ENCODE peak calls at places on chromosomes 16 and 17, in ten cellular contexts. One of them, this sample, is unnamed.

GRCh38 chr17:79079421-79080200 is 5.0 kb downstream of the ENGASE start:
- DNase-seq in HFF-Myc: no peak
- DNase-seq in H54: no peak
- DNase-seq in LHCN-M2: no peak
- DNase-seq in lung: no peak
- DNase-seq in neural crest cell: no peak
- DNase-seq in RCC 7860: no peak
- DNase-seq in brain pericyte: no peak
- DNase-seq in ACHN: no peak
- DNase-seq in stimulated activated CD8-positive, alpha-beta memory T cell treated with anti-CD3 and anti-CD28 coated beads, Interleukin-15, amount 100 ng/mL, for 24 hours: no peak
- DNase-seq in this sample: no peak

GRCh38 chr17:4903051-4903818 is at the start of gene CHRNE:
- DNase-seq in HFF-Myc: peak; percentile 62
- DNase-seq in H54: peak; percentile 52
- DNase-seq in LHCN-M2: peak; percentile 57
- DNase-seq in lung: peak; percentile 82
- DNase-seq in neural crest cell: peak; percentile 74
- DNase-seq in RCC 7860: peak; percentile 44
- DNase-seq in brain pericyte: peak; percentile 16
- DNase-seq in ACHN: peak; percentile 76
- DNase-seq in stimulated activated CD8-positive, alpha-beta memory T cell treated with anti-CD3 and anti-CD28 coated beads, Interleukin-15, amount 100 ng/mL, for 24 hours: no peak
- DNase-seq in this sample: peak; percentile 62

GRCh38 chr17:1783834-1784611 is 22.2 kb downstream of the SERPINF1 start:
- DNase-seq in HFF-Myc: peak; percentile 52
- DNase-seq in H54: no peak
- DNase-seq in LHCN-M2: peak; percentile 99
- DNase-seq in lung: peak; percentile 86
- DNase-seq in neural crest cell: no peak
- DNase-seq in RCC 7860: no peak
- DNase-seq in brain pericyte: no peak
- DNase-seq in ACHN: peak; percentile 62
- DNase-seq in stimulated activated CD8-positive, alpha-beta memory T cell treated with anti-CD3 and anti-CD28 coated beads, Interleukin-15, amount 100 ng/mL, for 24 hours: no peak
- DNase-seq in this sample: no peak

GRCh38 chr17:42682400-42683384 is at the start of gene CNTNAP1:
- DNase-seq in HFF-Myc: no peak
- DNase-seq in H54: peak; percentile 87
- DNase-seq in LHCN-M2: peak; percentile 65
- DNase-seq in lung: no peak
- DNase-seq in neural crest cell: peak; percentile 52
- DNase-seq in RCC 7860: peak; percentile 64
- DNase-seq in brain pericyte: no peak
- DNase-seq in ACHN: peak; percentile 88
- DNase-seq in stimulated activated CD8-positive, alpha-beta memory T cell treated with anti-CD3 and anti-CD28 coated beads, Interleukin-15, amount 100 ng/mL, for 24 hours: no peak
- DNase-seq in this sample: peak; percentile 30

GRCh38 chr16:2214721-2214970 is at the start of gene PGP:
- DNase-seq in HFF-Myc: no peak
- DNase-seq in H54: no peak
- DNase-seq in LHCN-M2: no peak
- DNase-seq in lung: no peak
- DNase-seq in neural crest cell: no peak
- DNase-seq in RCC 7860: no peak
- DNase-seq in brain pericyte: no peak
- DNase-seq in ACHN: no peak
- DNase-seq in stimulated activated CD8-positive, alpha-beta memory T cell treated with anti-CD3 and anti-CD28 coated beads, Interleukin-15, amount 100 ng/mL, for 24 hours: no peak
- DNase-seq in this sample: no peak

GRCh38 chr17:81364278-81365147 is 30.7 kb upstream of the BAHCC1 start:
- DNase-seq in HFF-Myc: no peak
- DNase-seq in H54: no peak
- DNase-seq in LHCN-M2: no peak
- DNase-seq in lung: no peak
- DNase-seq in neural crest cell: no peak
- DNase-seq in RCC 7860: no peak
- DNase-seq in brain pericyte: no peak
- DNase-seq in ACHN: no peak
- DNase-seq in stimulated activated CD8-positive, alpha-beta memory T cell treated with anti-CD3 and anti-CD28 coated beads, Interleukin-15, amount 100 ng/mL, for 24 hours: no peak
- DNase-seq in this sample: no peak

GRCh38 chr16:13896543-13897182 is 23.3 kb upstream of the ERCC4 start:
- DNase-seq in HFF-Myc: no peak
- DNase-seq in H54: no peak
- DNase-seq in LHCN-M2: no peak
- DNase-seq in lung: no peak
- DNase-seq in neural crest cell: no peak
- DNase-seq in RCC 7860: no peak
- DNase-seq in brain pericyte: no peak
- DNase-seq in ACHN: peak; percentile 33
- DNase-seq in stimulated activated CD8-positive, alpha-beta memory T cell treated with anti-CD3 and anti-CD28 coated beads, Interleukin-15, amount 100 ng/mL, for 24 hours: no peak
- DNase-seq in this sample: no peak

GRCh38 chr17:72175787-72176515 is 55.1 kb downstream of the SOX9 start:
- DNase-seq in HFF-Myc: no peak
- DNase-seq in H54: no peak
- DNase-seq in LHCN-M2: peak; percentile 95
- DNase-seq in lung: no peak
- DNase-seq in neural crest cell: no peak
- DNase-seq in RCC 7860: no peak
- DNase-seq in brain pericyte: no peak
- DNase-seq in ACHN: no peak
- DNase-seq in stimulated activated CD8-positive, alpha-beta memory T cell treated with anti-CD3 and anti-CD28 coated beads, Interleukin-15, amount 100 ng/mL, for 24 hours: no peak
- DNase-seq in this sample: no peak

GRCh38 chr16:29808219-29808900 is 2.0 kb downstream of the MAZ start:
- DNase-seq in HFF-Myc: no peak
- DNase-seq in H54: no peak
- DNase-seq in LHCN-M2: no peak
- DNase-seq in lung: no peak
- DNase-seq in neural crest cell: no peak
- DNase-seq in RCC 7860: no peak
- DNase-seq in brain pericyte: no peak
- DNase-seq in ACHN: no peak
- DNase-seq in stimulated activated CD8-positive, alpha-beta memory T cell treated with anti-CD3 and anti-CD28 coated beads, Interleukin-15, amount 100 ng/mL, for 24 hours: no peak
- DNase-seq in this sample: no peak

GRCh38 chr17:31320791-31321190 is 631 bp downstream of the EVI2A start:
- DNase-seq in HFF-Myc: peak; percentile 7
- DNase-seq in H54: no peak
- DNase-seq in LHCN-M2: peak; percentile 54
- DNase-seq in lung: no peak
- DNase-seq in neural crest cell: no peak
- DNase-seq in RCC 7860: no peak
- DNase-seq in brain pericyte: no peak
- DNase-seq in ACHN: no peak
- DNase-seq in stimulated activated CD8-positive, alpha-beta memory T cell treated with anti-CD3 and anti-CD28 coated beads, Interleukin-15, amount 100 ng/mL, for 24 hours: no peak
- DNase-seq in this sample: no peak

GRCh38 chr16:65532218-65532617 is 410.4 kb upstream of the CDH11 start:
- DNase-seq in HFF-Myc: no peak
- DNase-seq in H54: no peak
- DNase-seq in LHCN-M2: no peak
- DNase-seq in lung: no peak
- DNase-seq in neural crest cell: no peak
- DNase-seq in RCC 7860: no peak
- DNase-seq in brain pericyte: no peak
- DNase-seq in ACHN: no peak
- DNase-seq in stimulated activated CD8-positive, alpha-beta memory T cell treated with anti-CD3 and anti-CD28 coated beads, Interleukin-15, amount 100 ng/mL, for 24 hours: no peak
- DNase-seq in this sample: no peak

GRCh38 chr17:76536511-76537287 is 810 bp downstream of the CYGB start:
- DNase-seq in HFF-Myc: no peak
- DNase-seq in H54: no peak
- DNase-seq in LHCN-M2: no peak
- DNase-seq in lung: no peak
- DNase-seq in neural crest cell: no peak
- DNase-seq in RCC 7860: no peak
- DNase-seq in brain pericyte: no peak
- DNase-seq in ACHN: no peak
- DNase-seq in stimulated activated CD8-positive, alpha-beta memory T cell treated with anti-CD3 and anti-CD28 coated beads, Interleukin-15, amount 100 ng/mL, for 24 hours: no peak
- DNase-seq in this sample: no peak

GRCh38 chr17:41549596-41550039 is 21.5 kb upstream of the KRT19 start:
- DNase-seq in HFF-Myc: no peak
- DNase-seq in H54: no peak
- DNase-seq in LHCN-M2: no peak
- DNase-seq in lung: no peak
- DNase-seq in neural crest cell: no peak
- DNase-seq in RCC 7860: no peak
- DNase-seq in brain pericyte: no peak
- DNase-seq in ACHN: no peak
- DNase-seq in stimulated activated CD8-positive, alpha-beta memory T cell treated with anti-CD3 and anti-CD28 coated beads, Interleukin-15, amount 100 ng/mL, for 24 hours: no peak
- DNase-seq in this sample: no peak

GRCh38 chr17:37841232-37841631 is 83.0 kb upstream of the TBC1D3K start:
- DNase-seq in HFF-Myc: no peak
- DNase-seq in H54: no peak
- DNase-seq in LHCN-M2: no peak
- DNase-seq in lung: no peak
- DNase-seq in neural crest cell: no peak
- DNase-seq in RCC 7860: no peak
- DNase-seq in brain pericyte: no peak
- DNase-seq in ACHN: no peak
- DNase-seq in stimulated activated CD8-positive, alpha-beta memory T cell treated with anti-CD3 and anti-CD28 coated beads, Interleukin-15, amount 100 ng/mL, for 24 hours: no peak
- DNase-seq in this sample: no peak

GRCh38 chr16:23976091-23977001 is 140.6 kb downstream of the PRKCB start:
- DNase-seq in HFF-Myc: no peak
- DNase-seq in H54: no peak
- DNase-seq in LHCN-M2: no peak
- DNase-seq in lung: no peak
- DNase-seq in neural crest cell: no peak
- DNase-seq in RCC 7860: no peak
- DNase-seq in brain pericyte: no peak
- DNase-seq in ACHN: no peak
- DNase-seq in stimulated activated CD8-positive, alpha-beta memory T cell treated with anti-CD3 and anti-CD28 coated beads, Interleukin-15, amount 100 ng/mL, for 24 hours: no peak
- DNase-seq in this sample: no peak

GRCh38 chr17:29918922-29919856 is 10.8 kb downstream of the SSH2 start:
- DNase-seq in HFF-Myc: no peak
- DNase-seq in H54: no peak
- DNase-seq in LHCN-M2: peak; percentile 17
- DNase-seq in lung: no peak
- DNase-seq in neural crest cell: no peak
- DNase-seq in RCC 7860: peak; percentile 75
- DNase-seq in brain pericyte: no peak
- DNase-seq in ACHN: peak; percentile 65
- DNase-seq in stimulated activated CD8-positive, alpha-beta memory T cell treated with anti-CD3 and anti-CD28 coated beads, Interleukin-15, amount 100 ng/mL, for 24 hours: no peak
- DNase-seq in this sample: no peak

GRCh38 chr16:5865231-5865630 is 767.6 kb upstream of the EEF2KMT start:
- DNase-seq in HFF-Myc: no peak
- DNase-seq in H54: no peak
- DNase-seq in LHCN-M2: no peak
- DNase-seq in lung: no peak
- DNase-seq in neural crest cell: no peak
- DNase-seq in RCC 7860: peak; percentile 73
- DNase-seq in brain pericyte: no peak
- DNase-seq in ACHN: no peak
- DNase-seq in stimulated activated CD8-positive, alpha-beta memory T cell treated with anti-CD3 and anti-CD28 coated beads, Interleukin-15, amount 100 ng/mL, for 24 hours: no peak
- DNase-seq in this sample: no peak

GRCh38 chr16:28587386-28587785 is 9.5 kb downstream of the SULT1A2 start:
- DNase-seq in HFF-Myc: no peak
- DNase-seq in H54: peak; percentile 93
- DNase-seq in LHCN-M2: no peak
- DNase-seq in lung: no peak
- DNase-seq in neural crest cell: no peak
- DNase-seq in RCC 7860: no peak
- DNase-seq in brain pericyte: no peak
- DNase-seq in ACHN: no peak
- DNase-seq in stimulated activated CD8-positive, alpha-beta memory T cell treated with anti-CD3 and anti-CD28 coated beads, Interleukin-15, amount 100 ng/mL, for 24 hours: no peak
- DNase-seq in this sample: no peak

GRCh38 chr17:37516131-37516561 is 26.5 kb downstream of the DUSP14 start:
- DNase-seq in HFF-Myc: no peak
- DNase-seq in H54: peak; percentile 22
- DNase-seq in LHCN-M2: peak; percentile 23
- DNase-seq in lung: no peak
- DNase-seq in neural crest cell: no peak
- DNase-seq in RCC 7860: peak; percentile 50
- DNase-seq in brain pericyte: no peak
- DNase-seq in ACHN: no peak
- DNase-seq in stimulated activated CD8-positive, alpha-beta memory T cell treated with anti-CD3 and anti-CD28 coated beads, Interleukin-15, amount 100 ng/mL, for 24 hours: no peak
- DNase-seq in this sample: no peak

GRCh38 chr16:81917375-81917774 is 93.9 kb downstream of the SDR42E1 start:
- DNase-seq in HFF-Myc: no peak
- DNase-seq in H54: no peak
- DNase-seq in LHCN-M2: no peak
- DNase-seq in lung: no peak
- DNase-seq in neural crest cell: no peak
- DNase-seq in RCC 7860: no peak
- DNase-seq in brain pericyte: no peak
- DNase-seq in ACHN: no peak
- DNase-seq in stimulated activated CD8-positive, alpha-beta memory T cell treated with anti-CD3 and anti-CD28 coated beads, Interleukin-15, amount 100 ng/mL, for 24 hours: no peak
- DNase-seq in this sample: no peak

GRCh38 chr17:29108806-29109476 is 66.0 kb downstream of the PIPOX start:
- DNase-seq in HFF-Myc: no peak
- DNase-seq in H54: no peak
- DNase-seq in LHCN-M2: no peak
- DNase-seq in lung: no peak
- DNase-seq in neural crest cell: no peak
- DNase-seq in RCC 7860: no peak
- DNase-seq in brain pericyte: no peak
- DNase-seq in ACHN: no peak
- DNase-seq in stimulated activated CD8-positive, alpha-beta memory T cell treated with anti-CD3 and anti-CD28 coated beads, Interleukin-15, amount 100 ng/mL, for 24 hours: no peak
- DNase-seq in this sample: no peak

GRCh38 chr17:36534881-36535668 is at the start of gene PIGW:
- DNase-seq in HFF-Myc: no peak
- DNase-seq in H54: peak; percentile 81
- DNase-seq in LHCN-M2: peak; percentile 81
- DNase-seq in lung: peak; percentile 88
- DNase-seq in neural crest cell: peak; percentile 81
- DNase-seq in RCC 7860: peak; percentile 84
- DNase-seq in brain pericyte: peak; percentile 65
- DNase-seq in ACHN: peak; percentile 92
- DNase-seq in stimulated activated CD8-positive, alpha-beta memory T cell treated with anti-CD3 and anti-CD28 coated beads, Interleukin-15, amount 100 ng/mL, for 24 hours: peak; percentile 75
- DNase-seq in this sample: peak; percentile 66

GRCh38 chr17:18356624-18357023 is 6.7 kb downstream of the SHMT1 start:
- DNase-seq in HFF-Myc: no peak
- DNase-seq in H54: no peak
- DNase-seq in LHCN-M2: no peak
- DNase-seq in lung: peak; percentile 56
- DNase-seq in neural crest cell: no peak
- DNase-seq in RCC 7860: no peak
- DNase-seq in brain pericyte: no peak
- DNase-seq in ACHN: no peak
- DNase-seq in stimulated activated CD8-positive, alpha-beta memory T cell treated with anti-CD3 and anti-CD28 coated beads, Interleukin-15, amount 100 ng/mL, for 24 hours: no peak
- DNase-seq in this sample: no peak

GRCh38 chr16:82481455-82481854 is 145.3 kb upstream of the CDH13 start:
- DNase-seq in HFF-Myc: no peak
- DNase-seq in H54: no peak
- DNase-seq in LHCN-M2: peak; percentile 6
- DNase-seq in lung: no peak
- DNase-seq in neural crest cell: no peak
- DNase-seq in RCC 7860: no peak
- DNase-seq in brain pericyte: no peak
- DNase-seq in ACHN: no peak
- DNase-seq in stimulated activated CD8-positive, alpha-beta memory T cell treated with anti-CD3 and anti-CD28 coated beads, Interleukin-15, amount 100 ng/mL, for 24 hours: no peak
- DNase-seq in this sample: no peak

GRCh38 chr17:66676421-66676820 is 158.5 kb upstream of the CACNG5 start:
- DNase-seq in HFF-Myc: no peak
- DNase-seq in H54: no peak
- DNase-seq in LHCN-M2: peak; percentile 21
- DNase-seq in lung: peak; percentile 84
- DNase-seq in neural crest cell: no peak
- DNase-seq in RCC 7860: no peak
- DNase-seq in brain pericyte: no peak
- DNase-seq in ACHN: no peak
- DNase-seq in stimulated activated CD8-positive, alpha-beta memory T cell treated with anti-CD3 and anti-CD28 coated beads, Interleukin-15, amount 100 ng/mL, for 24 hours: no peak
- DNase-seq in this sample: no peak

GRCh38 chr17:70295329-70295728 is 126.0 kb downstream of the KCNJ2 start:
- DNase-seq in HFF-Myc: no peak
- DNase-seq in H54: no peak
- DNase-seq in LHCN-M2: peak; percentile 20
- DNase-seq in lung: no peak
- DNase-seq in neural crest cell: no peak
- DNase-seq in RCC 7860: no peak
- DNase-seq in brain pericyte: no peak
- DNase-seq in ACHN: no peak
- DNase-seq in stimulated activated CD8-positive, alpha-beta memory T cell treated with anti-CD3 and anti-CD28 coated beads, Interleukin-15, amount 100 ng/mL, for 24 hours: no peak
- DNase-seq in this sample: no peak

GRCh38 chr17:8675306-8675705 is 44.8 kb upstream of the MYH10 start:
- DNase-seq in HFF-Myc: no peak
- DNase-seq in H54: no peak
- DNase-seq in LHCN-M2: no peak
- DNase-seq in lung: no peak
- DNase-seq in neural crest cell: no peak
- DNase-seq in RCC 7860: no peak
- DNase-seq in brain pericyte: no peak
- DNase-seq in ACHN: no peak
- DNase-seq in stimulated activated CD8-positive, alpha-beta memory T cell treated with anti-CD3 and anti-CD28 coated beads, Interleukin-15, amount 100 ng/mL, for 24 hours: no peak
- DNase-seq in this sample: no peak

GRCh38 chr16:84351630-84352029 is 16.7 kb upstream of the ATP2C2 start:
- DNase-seq in HFF-Myc: no peak
- DNase-seq in H54: no peak
- DNase-seq in LHCN-M2: no peak
- DNase-seq in lung: no peak
- DNase-seq in neural crest cell: no peak
- DNase-seq in RCC 7860: no peak
- DNase-seq in brain pericyte: no peak
- DNase-seq in ACHN: no peak
- DNase-seq in stimulated activated CD8-positive, alpha-beta memory T cell treated with anti-CD3 and anti-CD28 coated beads, Interleukin-15, amount 100 ng/mL, for 24 hours: no peak
- DNase-seq in this sample: no peak